ENCODE peak calls at places on chromosomes 6 and 20, in eight cellular contexts. One of them, this sample, is unnamed.

GRCh38 chr6:36546958-36547645 is at the start of gene STK38:
- DNase-seq in MCF 10A: peak; percentile 91
- DNase-seq in AG04449: no peak
- DNase-seq in brain microvascular endothelial cell: peak; percentile 70
- DNase-seq in WERI-Rb-1: peak; percentile 97
- DNase-seq in endothelial cell of umbilical vein: peak; percentile 92
- DNase-seq in NB4: peak; percentile 95
- DNase-seq in astrocyte of the cerebellum: peak; percentile 66
- DNase-seq in this sample: peak; percentile 89

GRCh38 chr6:119428647-119429046 is 79.1 kb upstream of the MAN1A1 start:
- DNase-seq in MCF 10A: no peak
- DNase-seq in AG04449: no peak
- DNase-seq in brain microvascular endothelial cell: no peak
- DNase-seq in WERI-Rb-1: no peak
- DNase-seq in endothelial cell of umbilical vein: no peak
- DNase-seq in NB4: no peak
- DNase-seq in astrocyte of the cerebellum: no peak
- DNase-seq in this sample: no peak

GRCh38 chr6:160519603-160520042 is 144.5 kb downstream of the LPA start:
- DNase-seq in MCF 10A: no peak
- DNase-seq in AG04449: no peak
- DNase-seq in brain microvascular endothelial cell: no peak
- DNase-seq in WERI-Rb-1: no peak
- DNase-seq in endothelial cell of umbilical vein: peak; percentile 58
- DNase-seq in NB4: peak; percentile 65
- DNase-seq in astrocyte of the cerebellum: peak; percentile 12
- DNase-seq in this sample: no peak

GRCh38 chr20:31698803-31699718 is 23.6 kb downstream of the BCL2L1 start:
- DNase-seq in MCF 10A: peak; percentile 76
- DNase-seq in AG04449: peak; percentile 87
- DNase-seq in brain microvascular endothelial cell: peak; percentile 90
- DNase-seq in WERI-Rb-1: peak; percentile 33
- DNase-seq in endothelial cell of umbilical vein: peak; percentile 96
- DNase-seq in NB4: peak; percentile 29
- DNase-seq in astrocyte of the cerebellum: peak; percentile 85
- DNase-seq in this sample: peak; percentile 97

GRCh38 chr6:10518461-10519216 is 2.5 kb upstream of the GCNT2 start:
- DNase-seq in MCF 10A: peak; percentile 51
- DNase-seq in AG04449: no peak
- DNase-seq in brain microvascular endothelial cell: peak; percentile 57
- DNase-seq in WERI-Rb-1: no peak
- DNase-seq in endothelial cell of umbilical vein: peak; percentile 88
- DNase-seq in NB4: peak; percentile 93
- DNase-seq in astrocyte of the cerebellum: no peak
- DNase-seq in this sample: no peak

GRCh38 chr20:46683068-46683477 is 6.2 kb downstream of the TP53RK start:
- DNase-seq in MCF 10A: no peak
- DNase-seq in AG04449: no peak
- DNase-seq in brain microvascular endothelial cell: no peak
- DNase-seq in WERI-Rb-1: no peak
- DNase-seq in endothelial cell of umbilical vein: peak; percentile 58
- DNase-seq in NB4: no peak
- DNase-seq in astrocyte of the cerebellum: no peak
- DNase-seq in this sample: no peak

GRCh38 chr6:16762547-16763477 is 1.6 kb upstream of the ATXN1 start:
- DNase-seq in MCF 10A: peak; percentile 86
- DNase-seq in AG04449: peak; percentile 89
- DNase-seq in brain microvascular endothelial cell: peak; percentile 83
- DNase-seq in WERI-Rb-1: no peak
- DNase-seq in endothelial cell of umbilical vein: peak; percentile 88
- DNase-seq in NB4: peak; percentile 83
- DNase-seq in astrocyte of the cerebellum: no peak
- DNase-seq in this sample: peak; percentile 82

GRCh38 chr20:46772901-46773300 is 63.5 kb downstream of the SLC2A10 start:
- DNase-seq in MCF 10A: no peak
- DNase-seq in AG04449: no peak
- DNase-seq in brain microvascular endothelial cell: no peak
- DNase-seq in WERI-Rb-1: peak; percentile 65
- DNase-seq in endothelial cell of umbilical vein: no peak
- DNase-seq in NB4: no peak
- DNase-seq in astrocyte of the cerebellum: no peak
- DNase-seq in this sample: no peak

GRCh38 chr6:143485967-143486366 is 25.6 kb downstream of the FUCA2 start:
- DNase-seq in MCF 10A: no peak
- DNase-seq in AG04449: no peak
- DNase-seq in brain microvascular endothelial cell: no peak
- DNase-seq in WERI-Rb-1: no peak
- DNase-seq in endothelial cell of umbilical vein: no peak
- DNase-seq in NB4: no peak
- DNase-seq in astrocyte of the cerebellum: no peak
- DNase-seq in this sample: no peak

GRCh38 chr20:1618954-1619550 is 757 bp downstream of the SIRPB1 start:
- DNase-seq in MCF 10A: no peak
- DNase-seq in AG04449: no peak
- DNase-seq in brain microvascular endothelial cell: no peak
- DNase-seq in WERI-Rb-1: no peak
- DNase-seq in endothelial cell of umbilical vein: no peak
- DNase-seq in NB4: peak; percentile 90
- DNase-seq in astrocyte of the cerebellum: no peak
- DNase-seq in this sample: no peak

GRCh38 chr20:63712191-63712590 is 4.4 kb downstream of the ZGPAT start:
- DNase-seq in MCF 10A: no peak
- DNase-seq in AG04449: no peak
- DNase-seq in brain microvascular endothelial cell: no peak
- DNase-seq in WERI-Rb-1: no peak
- DNase-seq in endothelial cell of umbilical vein: no peak
- DNase-seq in NB4: no peak
- DNase-seq in astrocyte of the cerebellum: no peak
- DNase-seq in this sample: no peak

GRCh38 chr20:60463798-60464197 is 505.6 kb downstream of the CDH26 start:
- DNase-seq in MCF 10A: no peak
- DNase-seq in AG04449: no peak
- DNase-seq in brain microvascular endothelial cell: no peak
- DNase-seq in WERI-Rb-1: no peak
- DNase-seq in endothelial cell of umbilical vein: no peak
- DNase-seq in NB4: no peak
- DNase-seq in astrocyte of the cerebellum: no peak
- DNase-seq in this sample: no peak

GRCh38 chr6:130752292-130752691 is 74.9 kb upstream of the SMLR1 start:
- DNase-seq in MCF 10A: no peak
- DNase-seq in AG04449: peak; percentile 29
- DNase-seq in brain microvascular endothelial cell: no peak
- DNase-seq in WERI-Rb-1: no peak
- DNase-seq in endothelial cell of umbilical vein: no peak
- DNase-seq in NB4: no peak
- DNase-seq in astrocyte of the cerebellum: no peak
- DNase-seq in this sample: peak; percentile 69

GRCh38 chr20:1802385-1803215 is 92.6 kb upstream of the SIRPA start:
- DNase-seq in MCF 10A: peak; percentile 45
- DNase-seq in AG04449: no peak
- DNase-seq in brain microvascular endothelial cell: peak; percentile 32
- DNase-seq in WERI-Rb-1: peak; percentile 84
- DNase-seq in endothelial cell of umbilical vein: peak; percentile 76
- DNase-seq in NB4: peak; percentile 93
- DNase-seq in astrocyte of the cerebellum: peak; percentile 27
- DNase-seq in this sample: peak; percentile 68

GRCh38 chr6:5994999-5995698 is 11.6 kb downstream of the NRN1 start:
- DNase-seq in MCF 10A: no peak
- DNase-seq in AG04449: no peak
- DNase-seq in brain microvascular endothelial cell: no peak
- DNase-seq in WERI-Rb-1: no peak
- DNase-seq in endothelial cell of umbilical vein: no peak
- DNase-seq in NB4: no peak
- DNase-seq in astrocyte of the cerebellum: no peak
- DNase-seq in this sample: no peak

GRCh38 chr6:50113114-50113857 is 63.6 kb upstream of the DEFB112 start:
- DNase-seq in MCF 10A: no peak
- DNase-seq in AG04449: no peak
- DNase-seq in brain microvascular endothelial cell: no peak
- DNase-seq in WERI-Rb-1: no peak
- DNase-seq in endothelial cell of umbilical vein: no peak
- DNase-seq in NB4: no peak
- DNase-seq in astrocyte of the cerebellum: no peak
- DNase-seq in this sample: no peak

GRCh38 chr20:48636301-48636700 is 191.5 kb downstream of the PREX1 start:
- DNase-seq in MCF 10A: no peak
- DNase-seq in AG04449: no peak
- DNase-seq in brain microvascular endothelial cell: no peak
- DNase-seq in WERI-Rb-1: no peak
- DNase-seq in endothelial cell of umbilical vein: no peak
- DNase-seq in NB4: no peak
- DNase-seq in astrocyte of the cerebellum: no peak
- DNase-seq in this sample: no peak

GRCh38 chr20:48635361-48635760 is 192.4 kb downstream of the PREX1 start:
- DNase-seq in MCF 10A: no peak
- DNase-seq in AG04449: no peak
- DNase-seq in brain microvascular endothelial cell: no peak
- DNase-seq in WERI-Rb-1: no peak
- DNase-seq in endothelial cell of umbilical vein: no peak
- DNase-seq in NB4: no peak
- DNase-seq in astrocyte of the cerebellum: no peak
- DNase-seq in this sample: no peak

GRCh38 chr20:48637461-48637860 is 190.3 kb downstream of the PREX1 start:
- DNase-seq in MCF 10A: no peak
- DNase-seq in AG04449: no peak
- DNase-seq in brain microvascular endothelial cell: no peak
- DNase-seq in WERI-Rb-1: no peak
- DNase-seq in endothelial cell of umbilical vein: no peak
- DNase-seq in NB4: no peak
- DNase-seq in astrocyte of the cerebellum: no peak
- DNase-seq in this sample: no peak

GRCh38 chr20:48634641-48635040 is 193.2 kb downstream of the PREX1 start:
- DNase-seq in MCF 10A: no peak
- DNase-seq in AG04449: no peak
- DNase-seq in brain microvascular endothelial cell: no peak
- DNase-seq in WERI-Rb-1: no peak
- DNase-seq in endothelial cell of umbilical vein: no peak
- DNase-seq in NB4: no peak
- DNase-seq in astrocyte of the cerebellum: no peak
- DNase-seq in this sample: no peak

DNA sequence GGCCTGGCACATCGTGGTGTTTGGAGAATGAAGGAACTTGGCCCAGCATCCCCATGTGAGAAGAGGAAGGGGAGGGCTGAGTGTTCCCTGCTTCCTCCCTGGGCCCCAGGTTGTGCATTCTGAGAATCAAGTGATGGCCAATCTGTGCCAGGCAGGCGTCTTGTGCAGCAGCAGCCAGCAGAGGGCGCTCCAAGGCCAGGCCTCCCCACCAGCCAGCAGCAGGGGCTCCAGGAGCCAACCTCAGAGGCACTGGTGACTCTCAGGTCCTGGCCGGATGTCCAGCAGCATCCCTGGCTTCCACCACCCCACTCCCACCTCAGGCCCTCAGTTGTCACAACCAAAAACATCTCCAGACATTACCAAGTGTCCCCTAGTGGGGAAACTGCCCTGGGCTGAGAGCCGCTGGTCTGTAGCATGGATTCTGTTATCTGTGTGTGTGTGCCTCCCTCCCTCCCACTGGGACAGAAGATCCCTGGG is 192.0 kb downstream of the PREX1 start:
- DNase-seq in MCF 10A: peak; percentile 51
- DNase-seq in AG04449: no peak
- DNase-seq in brain microvascular endothelial cell: peak; percentile 53
- DNase-seq in WERI-Rb-1: peak; percentile 71
- DNase-seq in endothelial cell of umbilical vein: peak; percentile 55
- DNase-seq in NB4: peak; percentile 76
- DNase-seq in astrocyte of the cerebellum: no peak
- DNase-seq in this sample: peak; percentile 50
- TF ChIP-seq CTCF in MCF 10A: peak; percentile 83
- TF ChIP-seq CTCF in AG04449: peak; percentile 96
- TF ChIP-seq CTCF in brain microvascular endothelial cell: peak; percentile 98
- TF ChIP-seq CTCF in WERI-Rb-1: peak; percentile 99
- TF ChIP-seq CTCF in endothelial cell of umbilical vein: peak; percentile 97
- TF ChIP-seq CTCF in NB4: peak; percentile 95
- TF ChIP-seq CTCF in astrocyte of the cerebellum: peak; percentile 98
- TF ChIP-seq CTCF in this sample: peak; percentile 87

DNA sequence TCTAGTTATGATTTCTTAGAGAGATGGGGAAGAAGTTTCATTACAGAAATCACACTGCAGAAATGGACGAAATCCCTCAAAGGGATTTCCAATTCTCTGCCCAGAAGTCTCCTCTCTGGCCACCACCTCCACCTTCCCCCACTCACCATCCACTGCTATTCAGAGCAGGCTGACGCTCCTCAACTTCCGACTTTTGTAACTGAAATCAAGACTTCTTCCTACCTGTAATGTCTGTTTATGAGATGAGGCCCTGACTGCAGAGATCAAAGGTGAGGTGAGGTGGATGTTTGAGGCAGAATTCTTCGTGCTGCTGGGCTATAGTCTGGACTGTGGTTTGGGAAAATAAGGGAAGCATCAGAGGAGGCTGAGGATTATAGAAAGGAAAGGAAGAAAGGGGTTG is 385.2 kb upstream of the ARID1B start:
- DNase-seq in MCF 10A: no peak
- DNase-seq in AG04449: no peak
- DNase-seq in brain microvascular endothelial cell: no peak
- DNase-seq in WERI-Rb-1: no peak
- DNase-seq in endothelial cell of umbilical vein: no peak
- DNase-seq in NB4: no peak
- DNase-seq in astrocyte of the cerebellum: no peak
- DNase-seq in this sample: no peak
- TF ChIP-seq CTCF in MCF 10A: no peak
- TF ChIP-seq CTCF in AG04449: no peak
- TF ChIP-seq CTCF in brain microvascular endothelial cell: no peak
- TF ChIP-seq CTCF in WERI-Rb-1: no peak
- TF ChIP-seq CTCF in endothelial cell of umbilical vein: no peak
- TF ChIP-seq CTCF in NB4: no peak
- TF ChIP-seq CTCF in astrocyte of the cerebellum: no peak
- TF ChIP-seq CTCF in this sample: no peak

GRCh38 chr6:151440930-151441329 is 11.0 kb downstream of the RMND1 start:
- DNase-seq in MCF 10A: no peak
- DNase-seq in AG04449: no peak
- DNase-seq in brain microvascular endothelial cell: no peak
- DNase-seq in WERI-Rb-1: no peak
- DNase-seq in endothelial cell of umbilical vein: peak; percentile 30
- DNase-seq in NB4: peak; percentile 15
- DNase-seq in astrocyte of the cerebellum: no peak
- DNase-seq in this sample: peak; percentile 61
- TF ChIP-seq CTCF in MCF 10A: peak; percentile 43
- TF ChIP-seq CTCF in AG04449: peak; percentile 26
- TF ChIP-seq CTCF in brain microvascular endothelial cell: peak; percentile 33
- TF ChIP-seq CTCF in WERI-Rb-1: no peak
- TF ChIP-seq CTCF in endothelial cell of umbilical vein: no peak
- TF ChIP-seq CTCF in NB4: no peak
- TF ChIP-seq CTCF in astrocyte of the cerebellum: peak; percentile 48
- TF ChIP-seq CTCF in this sample: peak; percentile 45

DNA sequence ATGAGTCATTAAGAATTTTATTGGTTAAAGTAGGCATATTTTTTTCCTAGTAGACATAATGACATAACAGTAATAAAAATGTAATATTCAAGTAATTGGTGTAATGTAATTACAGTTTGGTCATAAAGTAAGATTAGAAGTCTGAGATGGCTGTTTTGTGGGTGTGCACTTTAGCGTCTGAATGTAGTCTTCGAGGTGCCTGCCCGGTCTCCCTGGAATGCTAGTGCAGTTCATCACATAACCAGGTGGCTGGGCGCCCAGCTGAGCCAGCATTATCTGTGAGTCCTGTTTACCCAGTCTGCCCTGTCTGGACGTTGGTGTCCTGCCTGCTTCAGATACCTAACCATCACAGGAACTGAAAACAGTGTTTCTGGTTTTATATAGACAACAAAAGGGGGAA is 419.1 kb downstream of the CDC5L start:
- DNase-seq in MCF 10A: no peak
- DNase-seq in AG04449: no peak
- DNase-seq in brain microvascular endothelial cell: no peak
- DNase-seq in WERI-Rb-1: peak; percentile 50
- DNase-seq in endothelial cell of umbilical vein: no peak
- DNase-seq in NB4: no peak
- DNase-seq in astrocyte of the cerebellum: no peak
- DNase-seq in this sample: no peak
- TF ChIP-seq CTCF in MCF 10A: no peak
- TF ChIP-seq CTCF in AG04449: no peak
- TF ChIP-seq CTCF in brain microvascular endothelial cell: no peak
- TF ChIP-seq CTCF in WERI-Rb-1: no peak
- TF ChIP-seq CTCF in endothelial cell of umbilical vein: no peak
- TF ChIP-seq CTCF in NB4: no peak
- TF ChIP-seq CTCF in astrocyte of the cerebellum: no peak
- TF ChIP-seq CTCF in this sample: no peak